ENCODE peak calls at places on chromosomes 3 and 15, in eight cellular contexts. One of them, this sample, is unnamed.

GRCh38 chr3:46239301-46239938 is 2.8 kb upstream of the CCR3 start:
- DNase-seq in sciatic nerve: no peak
- DNase-seq in iris pigment epithelial cell: no peak
- DNase-seq in heart left ventricle: no peak
- DNase-seq in ovary: no peak
- DNase-seq in left colon: no peak
- DNase-seq in stimulated activated CD8-positive, alpha-beta memory T cell treated with anti-CD3 and anti-CD28 coated beads, Interleukin-2, amount 100 ng/mL, for 1 hour: no peak
- DNase-seq in NCI-H1694: no peak
- DNase-seq in this sample: no peak

GRCh38 chr15:93829115-93829849 is 402.1 kb upstream of the MCTP2 start:
- DNase-seq in left colon: no peak
- DNase-seq in heart left ventricle: peak; percentile 36
- DNase-seq in stimulated activated CD8-positive, alpha-beta memory T cell treated with anti-CD3 and anti-CD28 coated beads, Interleukin-2, amount 100 ng/mL, for 1 hour: no peak
- DNase-seq in sciatic nerve: no peak
- DNase-seq in iris pigment epithelial cell: peak; percentile 12
- DNase-seq in NCI-H1694: no peak
- DNase-seq in ovary: no peak
- DNase-seq in this sample: no peak

GRCh38 chr15:68314563-68314962 is 37.0 kb downstream of the FEM1B start:
- DNase-seq in NCI-H1694: no peak
- DNase-seq in sciatic nerve: peak; percentile 66
- DNase-seq in ovary: peak; percentile 29
- DNase-seq in iris pigment epithelial cell: peak; percentile 14
- DNase-seq in heart left ventricle: no peak
- DNase-seq in stimulated activated CD8-positive, alpha-beta memory T cell treated with anti-CD3 and anti-CD28 coated beads, Interleukin-2, amount 100 ng/mL, for 1 hour: no peak
- DNase-seq in left colon: no peak
- DNase-seq in this sample: no peak

GRCh38 chr3:186255703-186256331 is 106.2 kb downstream of the DGKG start:
- DNase-seq in sciatic nerve: no peak
- DNase-seq in NCI-H1694: no peak
- DNase-seq in left colon: no peak
- DNase-seq in stimulated activated CD8-positive, alpha-beta memory T cell treated with anti-CD3 and anti-CD28 coated beads, Interleukin-2, amount 100 ng/mL, for 1 hour: no peak
- DNase-seq in heart left ventricle: no peak
- DNase-seq in ovary: no peak
- DNase-seq in iris pigment epithelial cell: no peak
- DNase-seq in this sample: peak; percentile 46

GRCh38 chr3:8997151-8997550 is 33.9 kb upstream of the RAD18 start:
- DNase-seq in iris pigment epithelial cell: no peak
- DNase-seq in NCI-H1694: no peak
- DNase-seq in sciatic nerve: no peak
- DNase-seq in left colon: no peak
- DNase-seq in stimulated activated CD8-positive, alpha-beta memory T cell treated with anti-CD3 and anti-CD28 coated beads, Interleukin-2, amount 100 ng/mL, for 1 hour: no peak
- DNase-seq in ovary: no peak
- DNase-seq in heart left ventricle: no peak
- DNase-seq in this sample: no peak

GRCh38 chr3:18194431-18194830 is 230.7 kb downstream of the SATB1 start:
- DNase-seq in left colon: no peak
- DNase-seq in sciatic nerve: no peak
- DNase-seq in stimulated activated CD8-positive, alpha-beta memory T cell treated with anti-CD3 and anti-CD28 coated beads, Interleukin-2, amount 100 ng/mL, for 1 hour: no peak
- DNase-seq in iris pigment epithelial cell: peak; percentile 4
- DNase-seq in NCI-H1694: no peak
- DNase-seq in heart left ventricle: no peak
- DNase-seq in ovary: no peak
- DNase-seq in this sample: no peak

GRCh38 chr3:194386610-194387009 is 12.5 kb downstream of the GP5 start:
- DNase-seq in left colon: no peak
- DNase-seq in NCI-H1694: no peak
- DNase-seq in ovary: no peak
- DNase-seq in sciatic nerve: no peak
- DNase-seq in iris pigment epithelial cell: no peak
- DNase-seq in stimulated activated CD8-positive, alpha-beta memory T cell treated with anti-CD3 and anti-CD28 coated beads, Interleukin-2, amount 100 ng/mL, for 1 hour: no peak
- DNase-seq in heart left ventricle: no peak
- DNase-seq in this sample: no peak

GRCh38 chr3:171201825-171202224 is 175.3 kb upstream of the SLC2A2 start:
- DNase-seq in iris pigment epithelial cell: no peak
- DNase-seq in heart left ventricle: no peak
- DNase-seq in NCI-H1694: no peak
- DNase-seq in ovary: no peak
- DNase-seq in stimulated activated CD8-positive, alpha-beta memory T cell treated with anti-CD3 and anti-CD28 coated beads, Interleukin-2, amount 100 ng/mL, for 1 hour: no peak
- DNase-seq in left colon: no peak
- DNase-seq in sciatic nerve: no peak
- DNase-seq in this sample: no peak

GRCh38 chr15:30872341-30872748 is 31.4 kb upstream of the FAN1 start:
- DNase-seq in iris pigment epithelial cell: peak; percentile 14
- DNase-seq in stimulated activated CD8-positive, alpha-beta memory T cell treated with anti-CD3 and anti-CD28 coated beads, Interleukin-2, amount 100 ng/mL, for 1 hour: no peak
- DNase-seq in heart left ventricle: no peak
- DNase-seq in sciatic nerve: no peak
- DNase-seq in left colon: no peak
- DNase-seq in NCI-H1694: no peak
- DNase-seq in ovary: no peak
- DNase-seq in this sample: no peak

GRCh38 chr15:29097168-29097567 is 172.5 kb downstream of the NSMCE3 start:
- DNase-seq in sciatic nerve: no peak
- DNase-seq in heart left ventricle: no peak
- DNase-seq in iris pigment epithelial cell: no peak
- DNase-seq in NCI-H1694: no peak
- DNase-seq in left colon: no peak
- DNase-seq in ovary: no peak
- DNase-seq in stimulated activated CD8-positive, alpha-beta memory T cell treated with anti-CD3 and anti-CD28 coated beads, Interleukin-2, amount 100 ng/mL, for 1 hour: no peak
- DNase-seq in this sample: no peak

GRCh38 chr3:177928156-177928555 is 608.1 kb upstream of the KCNMB2 start:
- DNase-seq in heart left ventricle: no peak
- DNase-seq in sciatic nerve: no peak
- DNase-seq in ovary: no peak
- DNase-seq in NCI-H1694: no peak
- DNase-seq in stimulated activated CD8-positive, alpha-beta memory T cell treated with anti-CD3 and anti-CD28 coated beads, Interleukin-2, amount 100 ng/mL, for 1 hour: no peak
- DNase-seq in left colon: no peak
- DNase-seq in iris pigment epithelial cell: peak; percentile 68
- DNase-seq in this sample: no peak

GRCh38 chr15:77659350-77660321 is 26.9 kb upstream of the LINGO1 start:
- DNase-seq in heart left ventricle: peak; percentile 54
- DNase-seq in left colon: peak; percentile 85
- DNase-seq in sciatic nerve: peak; percentile 70
- DNase-seq in stimulated activated CD8-positive, alpha-beta memory T cell treated with anti-CD3 and anti-CD28 coated beads, Interleukin-2, amount 100 ng/mL, for 1 hour: no peak
- DNase-seq in ovary: peak; percentile 67
- DNase-seq in iris pigment epithelial cell: peak; percentile 64
- DNase-seq in NCI-H1694: peak; percentile 45
- DNase-seq in this sample: no peak